ENCODE peak calls at places on chromosomes 5 and 9, in five cellular contexts. N, G, Y, C and M are unnamed samples.

GRCh38 chr5:125587631-125588030 is 835.6 kb upstream of the GRAMD2B start:
- DNase-seq in N (no peak), G (no peak), Y (no peak), C (no peak), M (no peak)

GRCh38 chr5:138914338-138914737 is 39.2 kb upstream of the LRRTM2 start:
- DNase-seq in N (no peak), G (no peak), Y (no peak), C (no peak), M (no peak)

GRCh38 chr9:20650750-20651299 is 28.5 kb upstream of the MLLT3 start:
- DNase-seq in N (no peak), G (no peak), Y (no peak), C (no peak), M (no peak)

GRCh38 chr5:115457985-115458384 is 86.6 kb downstream of the FEM1C start:
- DNase-seq in N (peak; percentile 89), G (no peak), Y (no peak), C (no peak), M (peak; percentile 88)

GRCh38 chr5:4192111-4192510 is 596.5 kb downstream of the IRX1 start:
- DNase-seq in N (no peak), G (no peak), Y (no peak), C (no peak), M (no peak)

GRCh38 chr5:116622375-116623075 is 47.9 kb upstream of the SEMA6A start:
- DNase-seq in N (no peak), G (no peak), Y (no peak), C (no peak), M (no peak)

GRCh38 chr9:134994926-134995791 is 77.4 kb upstream of the FCN1 start:
- DNase-seq in N (no peak), G (no peak), Y (no peak), C (no peak), M (no peak)

GRCh38 chr5:4206127-4206526 is 610.5 kb downstream of the IRX1 start:
- DNase-seq in N (no peak), G (no peak), Y (no peak), C (no peak), M (no peak)

GRCh38 chr9:13811876-13812275 is 502.1 kb downstream of the NFIB start:
- DNase-seq in N (no peak), G (no peak), Y (no peak), C (no peak), M (no peak)

GRCh38 chr5:13944564-13945195 is at the start of gene DNAH5:
- DNase-seq in N (no peak), G (no peak), Y (no peak), C (no peak), M (no peak)

GRCh38 chr9:71766663-71767062 is 1.6 kb downstream of the CEMIP2 start:
- DNase-seq in N (peak; percentile 22), G (no peak), Y (no peak), C (no peak), M (no peak)

GRCh38 chr5:65255294-65255693 is 226.4 kb downstream of the ADAMTS6 start:
- DNase-seq in N (no peak), G (no peak), Y (no peak), C (no peak), M (no peak)

GRCh38 chr5:60295423-60295822 is 401.9 kb upstream of the PDE4D start:
- DNase-seq in N (peak; percentile 52), G (no peak), Y (no peak), C (no peak), M (peak; percentile 52)

GRCh38 chr5:136246122-136246521 is 53.2 kb upstream of the SMIM32 start:
- DNase-seq in N (no peak), G (no peak), Y (no peak), C (no peak), M (no peak)

GRCh38 chr9:98558575-98558974 is 150.2 kb downstream of the GABBR2 start:
- DNase-seq in N (no peak), G (no peak), Y (no peak), C (no peak), M (no peak)

GRCh38 chr5:149414405-149415244 is 35.5 kb upstream of the IL17B start:
- DNase-seq in N (peak; percentile 27), G (no peak), Y (no peak), C (no peak), M (no peak)

GRCh38 chr5:175700991-175701390 is 43.1 kb downstream of the HRH2 start:
- DNase-seq in N (no peak), G (no peak), Y (peak; percentile 35), C (peak; percentile 18), M (peak; percentile 3)

GRCh38 chr9:36855443-36856315 is 178.4 kb downstream of the PAX5 start:
- DNase-seq in N (peak; percentile 9), G (no peak), Y (peak; percentile 53), C (no peak), M (peak; percentile 22)

GRCh38 chr5:76819851-76820280 is 1.0 kb downstream of the F2RL1 start:
- DNase-seq in N (peak; percentile 43), G (no peak), Y (no peak), C (no peak), M (no peak)

GRCh38 chr5:128213833-128214232 is 130.3 kb downstream of the SLC12A2 start:
- DNase-seq in N (no peak), G (no peak), Y (no peak), C (no peak), M (no peak)

GRCh38 chr5:6483880-6484382 is 35.3 kb downstream of the UBE2QL1 start:
- DNase-seq in N (no peak), G (no peak), Y (no peak), C (no peak), M (no peak)

GRCh38 chr5:135599421-135600140 is 20.8 kb upstream of the CXCL14 start:
- DNase-seq in N (no peak), G (no peak), Y (no peak), C (no peak), M (no peak)

GRCh38 chr5:145220491-145220890 is 614.7 kb downstream of the PRELID2 start:
- DNase-seq in N (no peak), G (no peak), Y (no peak), C (no peak), M (no peak)

GRCh38 chr5:59543826-59544442 is 349.6 kb downstream of the PDE4D start:
- DNase-seq in N (peak; percentile 19), G (no peak), Y (no peak), C (no peak), M (no peak)

GRCh38 chr9:74095925-74096324 is 401.2 kb upstream of the RORB start:
- DNase-seq in N (no peak), G (no peak), Y (no peak), C (no peak), M (no peak)

GRCh38 chr5:102875672-102876071 is 120.6 kb downstream of the PAM start:
- DNase-seq in N (no peak), G (no peak), Y (no peak), C (no peak), M (no peak)

GRCh38 chr9:33408087-33408486 is 5.7 kb upstream of the AQP7 start:
- DNase-seq in N (no peak), G (no peak), Y (no peak), C (no peak), M (no peak)

GRCh38 chr5:17895296-17896058 is 261.2 kb downstream of the TAF11L14 start:
- DNase-seq in N (no peak), G (no peak), Y (no peak), C (no peak), M (no peak)

GRCh38 chr9:119368681-119369581 is at the start of gene BRINP1:
- DNase-seq in N (no peak), G (no peak), Y (no peak), C (peak; percentile 32), M (peak; percentile 90)

GRCh38 chr9:79629721-79630120 is 58.0 kb downstream of the TLE4 start:
- DNase-seq in N (no peak), G (no peak), Y (no peak), C (no peak), M (no peak)

GRCh38 chr5:135222771-135223170 is 176.3 kb downstream of the MACROH2A1 start:
- DNase-seq in N (no peak), G (no peak), Y (no peak), C (peak; percentile 7), M (no peak)

GRCh38 chr5:82387041-82387818 is 109.1 kb upstream of the RPS23 start:
- DNase-seq in N (no peak), G (no peak), Y (no peak), C (peak; percentile 89), M (peak; percentile 79)

GRCh38 chr5:156913719-156914370 is 49.2 kb downstream of the TIMD4 start:
- DNase-seq in N (no peak), G (no peak), Y (no peak), C (no peak), M (no peak)

GRCh38 chr5:178074266-178074952 is 38.9 kb upstream of the N4BP3 start:
- DNase-seq in N (no peak), G (no peak), Y (peak; percentile 39), C (no peak), M (no peak)

GRCh38 chr5:76953551-76954382 is 922 bp downstream of the CRHBP start:
- DNase-seq in N (no peak), G (no peak), Y (no peak), C (no peak), M (peak; percentile 53)

GRCh38 chr5:13566903-13567339 is 377.6 kb downstream of the DNAH5 start:
- DNase-seq in N (no peak), G (no peak), Y (no peak), C (no peak), M (no peak)

GRCh38 chr9:122216798-122217418 is 11.8 kb downstream of the LHX6 start:
- DNase-seq in N (no peak), G (no peak), Y (no peak), C (no peak), M (no peak)

GRCh38 chr9:708182-708555 is 133.3 kb upstream of the DMRT1 start:
- DNase-seq in N (no peak), G (no peak), Y (no peak), C (no peak), M (peak; percentile 28)
- H3K4me3 ChIP-seq in N (no peak overlapping the region), G (no peak overlapping the region), Y (no peak overlapping the region), C (peak overlapping the region; percentile 48), M (no peak overlapping the region)

DNA sequence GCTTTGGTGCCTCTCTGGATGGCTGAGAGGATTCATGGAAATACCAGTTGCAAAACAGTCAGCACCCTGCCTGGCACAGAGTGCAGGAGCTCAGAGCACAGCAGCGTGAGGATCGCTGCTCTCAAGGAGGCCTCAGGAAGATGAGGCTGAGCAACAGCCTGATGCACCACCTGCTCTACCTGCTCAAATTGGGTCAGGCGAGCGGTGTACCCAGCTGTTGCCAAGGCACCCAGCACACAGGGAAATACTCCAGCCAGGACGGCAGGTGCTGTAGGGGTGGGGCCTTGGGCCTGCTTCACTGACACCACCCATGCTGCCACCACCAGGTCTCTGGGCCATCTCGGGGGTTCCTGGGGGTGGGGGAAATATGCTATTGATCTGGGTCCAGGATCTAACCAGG is 4.3 kb downstream of the EEIG1 start:
- DNase-seq in N (peak; percentile 93), G (peak; percentile 63), Y (no peak), C (no peak), M (no peak)
- H3K9me3 ChIP-seq in N (no peaks in the 10 kb centered on the region), G (no peaks in the 10 kb centered on the region), Y (no peaks in the 10 kb centered on the region), C (no peaks in the 10 kb centered on the region), M (no peaks in the 10 kb centered on the region)

GRCh38 chr5:92391-93220 is 638 bp downstream of the PLEKHG4B start:
- DNase-seq in N (no peak), G (no peak), Y (no peak), C (no peak), M (no peak)
- H3K4me3 ChIP-seq in N (no peak overlapping the region), G (no peak overlapping the region), Y (no peak overlapping the region), C (no peak overlapping the region), M (peak overlapping the region; percentile 42)

GRCh38 chr5:29498860-29499259 is 1694.6 kb upstream of the CDH6 start:
- DNase-seq in N (no peak), G (no peak), Y (no peak), C (no peak), M (no peak)
- H3K9me3 ChIP-seq in N (no peaks in the 10 kb centered on the region), G (peaks cover 9% of the 10 kb centered on the region), Y (no peaks in the 10 kb centered on the region), C (no peaks in the 10 kb centered on the region), M (no peaks in the 10 kb centered on the region)